ENCODE peak calls at places on chromosomes 6 and 20, in four cellular contexts. X, R, K and N are unnamed samples.

GRCh38 chr6:16765235-16765634 is 4.0 kb upstream of the ATXN1 start:
- DNase-seq in X (no peak), K (no peak), R (no peak), N (peak)

GRCh38 chr6:128655978-128656498 is 135.6 kb upstream of the PTPRK start:
- DNase-seq in R (no peak), K (no peak), X (no peak), N (peak)

GRCh38 chr6:111478749-111479148 is 4.3 kb downstream of the REV3L start:
- DNase-seq in X (no peak), K (no peak), R (no peak), N (peak)

GRCh38 chr6:52361347-52361944 is 505 bp upstream of the PAQR8 start:
- DNase-seq in X (no peak), R (peak), K (peak), N (peak)

GRCh38 chr6:170266061-170266825 is 24.6 kb downstream of the DLL1 start:
- DNase-seq in X (no peak), R (no peak), K (no peak), N (no peak)

GRCh38 chr6:157333537-157333936 is 10.2 kb upstream of the TMEM242 start:
- DNase-seq in K (no peak), R (no peak), X (no peak), N (no peak)

GRCh38 chr20:34249291-34249690 is 8.1 kb downstream of the ASIP start:
- DNase-seq in K (no peak), X (no peak), R (no peak), N (peak)

GRCh38 chr6:161440299-161440698 is 166.4 kb upstream of the AGPAT4 start:
- DNase-seq in R (no peak), K (no peak), X (no peak), N (no peak)

GRCh38 chr6:33759887-33760629 is 13.4 kb upstream of the IP6K3 start:
- DNase-seq in K (no peak), X (no peak), R (no peak), N (no peak)

GRCh38 chr6:108102965-108103364 is 28.4 kb upstream of the OSTM1 start:
- DNase-seq in K (no peak), X (no peak), R (no peak), N (no peak)

GRCh38 chr6:139109558-139109957 is 25.3 kb upstream of the HECA start:
- DNase-seq in K (no peak), R (peak), X (peak), N (peak)

GRCh38 chr20:8094845-8095244 is 37.2 kb upstream of the PLCB1 start:
- DNase-seq in K (no peak), R (no peak), X (no peak), N (peak)

GRCh38 chr20:4573564-4574355 is 147.9 kb upstream of the PRND start:
- DNase-seq in R (no peak), K (no peak), X (no peak), N (peak)

GRCh38 chr20:59706106-59706693 is 101.9 kb downstream of the PHACTR3 start:
- DNase-seq in X (no peak), K (no peak), R (no peak), N (no peak)

GRCh38 chr6:13666194-13667105 is 45.2 kb downstream of the RANBP9 start:
- DNase-seq in K (no peak), R (no peak), X (no peak), N (peak)

GRCh38 chr6:124441430-124441829 is 520.8 kb upstream of the RNF217 start:
- DNase-seq in X (no peak), R (no peak), K (no peak), N (no peak)

GRCh38 chr6:81988446-81988845 is 236.0 kb upstream of the TENT5A start:
- DNase-seq in X (no peak), R (no peak), K (no peak), N (no peak)

GRCh38 chr6:21163110-21163837 is 430.3 kb upstream of the SOX4 start:
- DNase-seq in K (no peak), R (no peak), X (peak), N (peak)

GRCh38 chr20:62364911-62365736 is 2.0 kb downstream of the LAMA5 start:
- DNase-seq in X (no peak), R (peak), K (no peak), N (no peak)

GRCh38 chr20:591941-592340 is 18.2 kb downstream of the TCF15 start:
- DNase-seq in X (no peak), R (no peak), K (no peak), N (no peak)

GRCh38 chr20:10316582-10316981 is 98.0 kb downstream of the SNAP25 start:
- DNase-seq in X (peak), R (no peak), K (no peak), N (no peak)

GRCh38 chr6:134161036-134161435 is 108.6 kb upstream of the SLC2A12 start:
- DNase-seq in K (no peak), X (no peak), R (no peak), N (peak)

GRCh38 chr6:108574457-108575149 is 13.9 kb downstream of the FOXO3 start:
- DNase-seq in R (no peak), K (no peak), X (no peak), N (no peak)

GRCh38 chr20:62985089-62985778 is 21.5 kb downstream of the BHLHE23 start:
- DNase-seq in K (no peak), X (no peak), R (peak), N (no peak)

GRCh38 chr6:67501738-67502137 is 1133.3 kb upstream of the ADGRB3 start:
- DNase-seq in R (no peak), K (no peak), X (no peak), N (no peak)

GRCh38 chr6:21022343-21023107 is 488.3 kb downstream of the CDKAL1 start:
- DNase-seq in X (no peak), R (no peak), K (no peak), N (no peak)

GRCh38 chr6:125700591-125701353 is 48.7 kb upstream of the HEY2 start:
- DNase-seq in X (no peak), R (no peak), K (no peak), N (no peak)
- H3K27ac ChIP-seq in X (no peak), R (no peak), K (no peak), N (no peak)

GRCh38 chr20:31594558-31595379 is 10.3 kb upstream of the ID1 start:
- DNase-seq in X (no peak), K (no peak), R (peak), N (no peak)

GRCh38 chr20:31595380-31595653 is 9.8 kb upstream of the ID1 start:
- DNase-seq in K (no peak), R (no peak), X (no peak), N (no peak)

GRCh38 chr20:31596831-31597482 is 8.1 kb upstream of the ID1 start:
- DNase-seq in R (no peak), X (no peak), K (no peak), N (no peak)

GRCh38 chr20:31595654-31596411 is 9.3 kb upstream of the ID1 start:
- DNase-seq in K (peak), X (no peak), R (peak), N (peak)

DNA sequence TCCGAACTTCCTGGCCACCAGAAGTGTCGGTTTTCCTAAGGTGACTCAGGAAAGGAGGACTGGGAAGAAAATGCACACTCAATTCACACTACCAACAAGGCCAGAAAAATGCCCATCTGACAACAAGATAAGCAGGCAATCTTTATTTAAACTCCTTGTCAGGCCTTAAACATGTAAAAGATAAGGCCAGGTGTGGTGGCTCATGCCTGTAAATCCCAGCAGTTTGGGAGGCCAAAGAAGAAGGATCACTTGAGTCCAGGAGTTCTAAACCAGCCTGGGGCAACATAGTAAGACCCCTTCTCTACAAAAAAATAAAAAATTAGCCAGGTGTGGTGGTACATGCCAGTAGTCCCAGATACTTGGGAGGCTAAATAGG is 7.6 kb upstream of the ID1 start:
- DNase-seq in X (no peak), K (no peak), R (no peak), N (no peak)
- H3K27ac ChIP-seq in X (no peak), K (no peak), R (peak), N (peak)

DNA sequence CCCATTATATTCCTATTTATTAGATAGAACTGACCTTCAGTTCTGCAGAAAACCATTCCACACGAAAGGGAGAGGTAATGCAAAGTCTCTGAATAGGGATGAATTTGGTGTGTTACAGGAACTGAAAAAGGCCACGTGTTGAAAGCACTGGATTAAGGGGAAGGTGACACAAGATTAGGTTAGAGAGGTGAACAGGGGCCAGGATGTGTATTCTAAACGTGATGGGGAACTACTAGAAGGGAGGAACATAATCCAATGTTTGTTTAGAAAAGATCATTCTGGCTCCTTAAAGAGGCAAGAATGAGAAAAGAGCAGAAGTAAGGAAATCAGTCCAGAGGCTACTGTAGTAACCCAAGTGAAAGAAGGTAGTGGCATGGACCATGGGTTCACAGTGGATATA is 6.3 kb upstream of the ZKSCAN8 start:
- DNase-seq in R (no peak), K (no peak), X (no peak), N (no peak)
- H3K27ac ChIP-seq in R (no peak), K (no peak), X (peak), N (no peak)

GRCh38 chr6:79810878-79811277 is 136.5 kb downstream of the ELOVL4 start:
- DNase-seq in R (no peak), K (no peak), X (no peak), N (no peak)
- H3K27ac ChIP-seq in R (no peak), K (no peak), X (no peak), N (no peak)

GRCh38 chr6:15297895-15298590 is 52.2 kb downstream of the JARID2 start:
- DNase-seq in K (no peak), X (no peak), R (no peak), N (peak)

GRCh38 chr6:15296249-15296648 is 50.4 kb downstream of the JARID2 start:
- DNase-seq in X (no peak), K (no peak), R (no peak), N (no peak)

GRCh38 chr6:15299430-15300131 is 53.7 kb downstream of the JARID2 start:
- DNase-seq in K (no peak), R (peak), X (peak), N (peak)

GRCh38 chr6:15293674-15294073 is 47.8 kb downstream of the JARID2 start:
- DNase-seq in K (no peak), X (no peak), R (peak), N (no peak)

GRCh38 chr6:15296735-15297134 is 50.9 kb downstream of the JARID2 start:
- DNase-seq in R (no peak), X (no peak), K (no peak), N (no peak)
- H3K27ac ChIP-seq in R (no peak), X (no peak), K (no peak), N (no peak)